ENCODE peak calls at places on chromosomes 4 and X, in five cellular contexts. One of them, this sample, is unnamed.

GRCh38 chr4:93199492-93199891 is 629.1 kb upstream of the ATOH1 start:
- DNase-seq in T-helper 22 cell: no peak
- DNase-seq in lower lobe of right lung: no peak
- DNase-seq in head of caudate nucleus: no peak
- DNase-seq in NCI-H1694 treated with DMSO at 0.1 percent for 48 hours: peak; percentile 4
- DNase-seq in this sample: no peak

GRCh38 chrX:97310373-97310772 is 426.7 kb downstream of the RPA4 start:
- DNase-seq in lower lobe of right lung: no peak
- DNase-seq in T-helper 22 cell: no peak
- DNase-seq in head of caudate nucleus: no peak
- DNase-seq in NCI-H1694 treated with DMSO at 0.1 percent for 48 hours: no peak
- DNase-seq in this sample: no peak

GRCh38 chr4:184170996-184171395 is 46.7 kb downstream of the ENPP6 start:
- DNase-seq in T-helper 22 cell: no peak
- DNase-seq in lower lobe of right lung: no peak
- DNase-seq in NCI-H1694 treated with DMSO at 0.1 percent for 48 hours: no peak
- DNase-seq in head of caudate nucleus: no peak
- DNase-seq in this sample: no peak

GRCh38 chr4:78693777-78694456 is 82.2 kb upstream of the BMP2K start:
- DNase-seq in T-helper 22 cell: no peak
- DNase-seq in head of caudate nucleus: no peak
- DNase-seq in NCI-H1694 treated with DMSO at 0.1 percent for 48 hours: no peak
- DNase-seq in lower lobe of right lung: no peak
- DNase-seq in this sample: no peak

GRCh38 chr4:107035711-107036601 is at the start of gene DKK2:
- DNase-seq in T-helper 22 cell: no peak
- DNase-seq in head of caudate nucleus: peak; percentile 74
- DNase-seq in NCI-H1694 treated with DMSO at 0.1 percent for 48 hours: no peak
- DNase-seq in lower lobe of right lung: peak; percentile 46
- DNase-seq in this sample: no peak

GRCh38 chr4:64230709-64231310 is 178.4 kb downstream of the TECRL start:
- DNase-seq in T-helper 22 cell: no peak
- DNase-seq in head of caudate nucleus: no peak
- DNase-seq in lower lobe of right lung: no peak
- DNase-seq in NCI-H1694 treated with DMSO at 0.1 percent for 48 hours: no peak
- DNase-seq in this sample: no peak

GRCh38 chr4:182268966-182269365 is 25.8 kb downstream of the TENM3 start:
- DNase-seq in T-helper 22 cell: no peak
- DNase-seq in head of caudate nucleus: no peak
- DNase-seq in NCI-H1694 treated with DMSO at 0.1 percent for 48 hours: no peak
- DNase-seq in lower lobe of right lung: no peak
- DNase-seq in this sample: no peak

GRCh38 chr4:123443401-123444297 is 47.1 kb downstream of the SPRY1 start:
- DNase-seq in NCI-H1694 treated with DMSO at 0.1 percent for 48 hours: no peak
- DNase-seq in lower lobe of right lung: peak; percentile 55
- DNase-seq in T-helper 22 cell: no peak
- DNase-seq in head of caudate nucleus: no peak
- DNase-seq in this sample: no peak

GRCh38 chr4:126364290-126364978 is 1049.7 kb downstream of the FAT4 start:
- DNase-seq in NCI-H1694 treated with DMSO at 0.1 percent for 48 hours: no peak
- DNase-seq in lower lobe of right lung: no peak
- DNase-seq in head of caudate nucleus: no peak
- DNase-seq in T-helper 22 cell: no peak
- DNase-seq in this sample: no peak

GRCh38 chr4:177961709-177962380 is 519.6 kb upstream of the AGA start:
- DNase-seq in T-helper 22 cell: no peak
- DNase-seq in NCI-H1694 treated with DMSO at 0.1 percent for 48 hours: no peak
- DNase-seq in lower lobe of right lung: no peak
- DNase-seq in head of caudate nucleus: no peak
- DNase-seq in this sample: no peak

GRCh38 chrX:26851981-26852380 is 611.2 kb downstream of the PPP4R3C start:
- DNase-seq in T-helper 22 cell: no peak
- DNase-seq in head of caudate nucleus: no peak
- DNase-seq in NCI-H1694 treated with DMSO at 0.1 percent for 48 hours: no peak
- DNase-seq in lower lobe of right lung: no peak
- DNase-seq in this sample: no peak

GRCh38 chrX:1397001-1397400 is 5.1 kb upstream of the SLC25A6 start:
- DNase-seq in T-helper 22 cell: no peak
- DNase-seq in NCI-H1694 treated with DMSO at 0.1 percent for 48 hours: no peak
- DNase-seq in lower lobe of right lung: peak; percentile 45
- DNase-seq in head of caudate nucleus: no peak
- DNase-seq in this sample: no peak

GRCh38 chrX:69428216-69428615 is 75.9 kb upstream of the NALF2 start:
- DNase-seq in head of caudate nucleus: no peak
- DNase-seq in NCI-H1694 treated with DMSO at 0.1 percent for 48 hours: no peak
- DNase-seq in lower lobe of right lung: no peak
- DNase-seq in T-helper 22 cell: no peak
- DNase-seq in this sample: no peak

This sample was measured in frontal cortex.